ENCODE peak calls at places on chromosomes 1 and 21, in four cellular contexts. G is mesendoderm, D is IMR-90, U is neuronal stem cell. C is an unnamed sample.

GRCh38 chr1:202192770-202193613 is 607 bp upstream of the LGR6 start:
- DNase-seq in G (peak), D (peak), U (peak), C (peak)

GRCh38 chr1:155193275-155193990 is 14.3 kb downstream of the THBS3 start:
- DNase-seq in G (peak), D (peak), U (peak), C (peak)

GRCh38 chr1:53580009-53580400 is 120.8 kb downstream of the DMRTB1 start:
- DNase-seq in G (no peak), D (no peak), U (no peak), C (no peak)

GRCh38 chr1:172909606-172910326 is 141.0 kb downstream of the TNFSF18 start:
- DNase-seq in G (peak), D (peak), U (no peak), C (no peak)

GRCh38 chr1:232012773-232013386 is 386.3 kb downstream of the DISC1 start:
- DNase-seq in G (no peak), D (peak), U (no peak), C (no peak)

GRCh38 chr21:38996355-38996754 is 186.9 kb downstream of the PSMG1 start:
- DNase-seq in G (no peak), D (no peak), U (no peak), C (no peak)

GRCh38 chr21:42669069-42669468 is 15.6 kb downstream of the PDE9A start:
- DNase-seq in G (peak), D (no peak), U (no peak), C (peak)

GRCh38 chr1:185239861-185240260 is 77.2 kb downstream of the IVNS1ABP start:
- DNase-seq in G (no peak), D (no peak), U (no peak), C (no peak)

GRCh38 chr1:159218846-159219636 is 14.4 kb downstream of the ACKR1 start:
- DNase-seq in G (peak), D (no peak), U (no peak), C (no peak)

GRCh38 chr1:178417858-178418257 is 78.9 kb downstream of the CLEC20A start:
- DNase-seq in G (no peak), D (peak), U (no peak), C (no peak)

GRCh38 chr1:212179394-212180076 is 105.7 kb upstream of the PPP2R5A start:
- DNase-seq in G (no peak), D (peak), U (no peak), C (no peak)

GRCh38 chr1:109193653-109194590 is 19.8 kb upstream of the SARS1 start:
- DNase-seq in G (peak), D (no peak), U (peak), C (peak)

GRCh38 chr1:24391882-24392603 is 21.5 kb downstream of the STPG1 start:
- DNase-seq in G (peak), D (peak), U (peak), C (peak)

GRCh38 chr1:11736746-11737639 is 1.1 kb downstream of the AGTRAP start:
- DNase-seq in G (peak), D (peak), U (no peak), C (peak)

GRCh38 chr1:200895448-200895799 is 724 bp downstream of the INAVA start:
- DNase-seq in G (no peak), D (no peak), U (no peak), C (no peak)

GRCh38 chr21:15365751-15366392 is 301.1 kb upstream of the NRIP1 start:
- DNase-seq in G (peak), D (no peak), U (no peak), C (peak)

GRCh38 chr1:117570988-117571409 is 34.8 kb upstream of the TENT5C start:
- DNase-seq in G (no peak), D (no peak), U (no peak), C (peak)

GRCh38 chr1:77975907-77976306 is 3.0 kb downstream of the FUBP1 start:
- DNase-seq in G (no peak), D (no peak), U (no peak), C (no peak)

GRCh38 chr1:149936992-149937705 is 470 bp upstream of the MTMR11 start:
- DNase-seq in G (peak), D (peak), U (no peak), C (peak)

GRCh38 chr1:20233394-20233793 is 47.1 kb upstream of the PLA2G2C start:
- DNase-seq in G (peak), D (peak), U (no peak), C (no peak)

GRCh38 chr1:109371271-109371739 is 26.4 kb downstream of the SORT1 start:
- DNase-seq in G (no peak), D (peak), U (no peak), C (no peak)

GRCh38 chr1:47325530-47325929 is 8.1 kb upstream of the CMPK1 start:
- DNase-seq in G (no peak), D (peak), U (no peak), C (no peak)

GRCh38 chr1:2214541-2215241 is 13.4 kb upstream of the SKI start:
- DNase-seq in G (no peak), D (no peak), U (no peak), C (no peak)

GRCh38 chr1:226408285-226409184 is 642 bp upstream of the PARP1 start:
- DNase-seq in G (no peak), D (no peak), U (no peak), C (no peak)

GRCh38 chr1:167223144-167224103 is 2.7 kb downstream of the POU2F1 start:
- DNase-seq in G (no peak), D (peak), U (no peak), C (no peak)

GRCh38 chr1:232267092-232267836 is 362.7 kb downstream of the SIPA1L2 start:
- DNase-seq in G (no peak), D (no peak), U (no peak), C (no peak)

GRCh38 chr21:17231771-17232170 is 281.1 kb upstream of the CXADR start:
- DNase-seq in G (no peak), D (no peak), U (no peak), C (no peak)

GRCh38 chr21:17679002-17679600 is 66.4 kb upstream of the BTG3 start:
- DNase-seq in G (peak), D (peak), U (peak), C (no peak)

GRCh38 chr1:13829152-13829769 is 129.3 kb downstream of the PRDM2 start:
- DNase-seq in G (no peak), D (no peak), U (no peak), C (no peak)

GRCh38 chr1:244678687-244679086 is 25.8 kb downstream of the DESI2 start:
- DNase-seq in G (no peak), D (peak), U (no peak), C (no peak)

GRCh38 chr21:25733859-25734653 is 648 bp downstream of the ATP5PF start:
- DNase-seq in G (peak), D (peak), U (no peak), C (no peak)

GRCh38 chr1:209513226-209513625 is 70.3 kb upstream of the CAMK1G start:
- DNase-seq in G (peak), D (peak), U (peak), C (peak)

GRCh38 chr1:235270625-235271024 is 57.4 kb downstream of the ARID4B start:
- DNase-seq in G (peak), D (peak), U (no peak), C (no peak)

GRCh38 chr1:106600626-106601025 is 455.8 kb upstream of the PRMT6 start:
- DNase-seq in G (no peak), D (no peak), U (no peak), C (no peak)

GRCh38 chr1:244354810-244355278 is 96.9 kb downstream of the ADSS2 start:
- DNase-seq in G (no peak), D (peak), U (no peak), C (no peak)

GRCh38 chr1:182781849-182782586 is 7.6 kb upstream of the NPL start:
- DNase-seq in G (peak), D (peak), U (peak), C (peak)

GRCh38 chr1:77686784-77687518 is 4.5 kb upstream of the ZZZ3 start:
- DNase-seq in G (peak), D (no peak), U (no peak), C (peak)

GRCh38 chr21:39088831-39089380 is 94.3 kb downstream of the PSMG1 start:
- DNase-seq in G (peak), D (peak), U (no peak), C (no peak)

DNA sequence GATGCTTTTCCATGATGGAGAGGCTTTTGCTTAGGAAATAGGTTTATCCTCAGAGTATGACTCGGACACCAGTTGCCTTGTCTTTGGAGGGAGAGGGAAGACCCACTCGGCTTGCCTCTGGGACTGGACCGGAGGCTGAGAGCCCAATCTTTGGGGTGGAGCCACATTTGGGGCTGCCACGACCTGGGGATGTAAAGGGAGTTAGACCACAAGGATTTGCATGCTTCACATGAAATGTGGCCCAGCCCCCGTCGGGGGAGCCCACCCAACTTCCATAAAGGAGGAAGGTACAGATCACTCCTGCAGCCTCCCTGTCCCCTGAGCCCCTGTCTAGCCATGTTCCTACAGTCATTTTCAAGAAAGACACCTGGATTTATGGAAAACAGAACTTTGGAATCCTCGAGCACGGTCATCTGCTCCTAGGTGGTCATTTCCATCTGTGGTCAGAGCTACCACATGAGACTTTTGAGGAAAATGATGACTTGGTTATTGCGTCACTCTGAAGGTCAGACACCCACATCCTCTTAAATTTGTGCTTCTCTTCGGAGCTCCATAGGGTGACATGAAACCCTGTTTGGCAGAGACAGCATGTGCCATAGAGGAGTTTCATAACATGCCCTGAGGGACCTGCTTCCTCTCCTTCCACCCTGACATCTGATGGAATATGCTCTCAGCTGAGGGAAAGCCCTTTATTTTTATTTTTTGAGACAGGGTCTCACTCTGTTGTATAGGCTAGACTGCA is 99.4 kb upstream of the SLC45A1 start:
- DNase-seq in G (no peak), D (peak), U (no peak), C (no peak)
- H4K8ac ChIP-seq in G (no peak), D (peak), U (no peak), C (no peak)

GRCh38 chr1:59179673-59180072 is 117.2 kb upstream of the FGGY start:
- DNase-seq in G (no peak), D (peak), U (no peak), C (no peak)
- H3K4me2 ChIP-seq in G (no peak), D (no peak), U (no peak), C (no peak)

DNA sequence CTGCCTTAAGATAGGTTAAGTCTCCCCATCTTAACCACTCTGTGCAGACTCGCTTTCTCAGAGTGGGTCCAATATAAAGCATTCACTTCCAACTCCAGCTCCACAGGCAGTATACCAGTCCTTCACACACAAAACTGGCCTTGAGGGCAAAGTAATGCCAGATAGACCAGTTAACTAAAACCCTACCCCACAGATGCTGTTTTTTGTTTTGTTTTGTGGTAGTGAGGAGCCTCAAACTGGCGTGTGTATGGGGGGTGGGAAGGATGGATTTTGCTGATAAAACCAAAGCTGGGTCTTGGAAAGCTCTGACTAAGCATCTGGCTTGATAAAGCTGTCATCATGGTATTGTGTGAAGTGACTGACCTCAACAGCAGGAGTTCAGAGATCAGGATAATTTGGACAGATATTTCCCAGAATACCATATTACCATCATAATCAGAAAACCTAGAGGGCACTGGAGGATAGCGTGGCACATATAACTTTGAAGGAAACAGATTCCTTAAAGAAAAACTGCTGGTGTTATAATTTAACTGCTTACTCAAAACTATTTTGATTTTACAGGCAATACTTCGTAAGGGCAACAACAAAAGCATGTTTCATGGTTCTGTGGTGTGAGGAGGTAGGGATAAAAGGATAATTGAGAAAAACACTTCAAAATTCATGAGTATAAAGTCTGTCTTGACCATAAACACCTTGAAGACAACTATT is 29.6 kb upstream of the CPLANE2 start:
- DNase-seq in G (peak), D (peak), U (no peak), C (no peak)
- H2AK5ac ChIP-seq in G (no peak), D (peak), U (no peak), C (no peak)

GRCh38 chr1:247642742-247643141 is 36.8 kb downstream of the OR13G1 start:
- DNase-seq in G (no peak), D (no peak), U (no peak), C (no peak)

GRCh38 chr1:247638781-247639180 is 33.4 kb downstream of the OR2G3 start:
- DNase-seq in G (no peak), D (no peak), U (no peak), C (no peak)

GRCh38 chr1:247638011-247638410 is 32.6 kb downstream of the OR2G3 start:
- DNase-seq in G (no peak), D (no peak), U (no peak), C (no peak)

DNA sequence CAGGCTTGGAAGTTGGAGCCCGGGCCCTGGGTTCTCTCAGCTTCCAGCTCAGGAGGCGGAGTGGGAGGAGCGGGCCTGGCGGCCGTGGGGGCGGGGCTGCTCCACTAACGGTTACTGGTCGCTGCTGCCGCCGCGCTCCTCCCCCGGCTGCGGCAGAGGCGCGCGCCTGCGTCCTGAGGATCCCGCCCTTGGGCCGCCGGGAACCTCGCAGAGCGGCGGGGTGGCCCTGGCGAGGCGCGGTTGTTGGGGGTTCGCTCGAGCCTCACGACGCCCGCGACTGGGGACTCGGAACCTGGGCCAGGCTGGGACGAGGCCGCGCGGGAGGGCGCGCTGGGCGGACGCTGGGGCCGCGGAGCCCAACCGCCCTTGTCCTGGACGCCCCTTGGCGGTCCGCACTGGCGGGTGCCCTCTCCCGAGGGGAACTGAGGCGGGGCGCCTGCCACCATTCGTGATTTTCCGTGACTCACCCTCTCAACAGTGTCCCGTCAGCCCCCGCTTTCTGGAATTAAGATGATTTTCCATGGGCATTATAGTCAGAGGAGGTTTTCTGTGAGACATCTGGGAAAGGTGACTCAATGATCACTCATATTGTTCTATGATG is 34.1 kb downstream of the OR2G3 start:
- DNase-seq in G (peak), D (peak), U (peak), C (peak)
- H4K8ac ChIP-seq in G (peak), D (no peak), U (no peak), C (no peak)

GRCh38 chr21:29148535-29148934 is 18.1 kb downstream of the MAP3K7CL start:
- DNase-seq in G (no peak), D (peak), U (no peak), C (no peak)
- H3K4me2 ChIP-seq in G (no peak), D (no peak), U (no peak), C (no peak)

GRCh38 chr1:41395599-41395956 is 34.3 kb downstream of the FOXO6 start:
- DNase-seq in G (no peak), D (no peak), U (no peak), C (no peak)
- H2AK5ac ChIP-seq in G (no peak), D (no peak), U (peak), C (no peak)

GRCh38 chr1:176864211-176864610 is 300.3 kb downstream of the ASTN1 start:
- DNase-seq in G (no peak), D (no peak), U (no peak), C (no peak)
- H4K8ac ChIP-seq in G (no peak), D (no peak), U (no peak), C (no peak)

GRCh38 chr21:45913416-45913765 is 68.2 kb upstream of the COL6A1 start:
- DNase-seq in G (no peak), D (no peak), U (no peak), C (no peak)
- H3K4me2 ChIP-seq in G (no peak), D (no peak), U (no peak), C (no peak)

C was measured in H9.